ENCODE peak calls at places on chromosomes 6 and 20, in six cellular contexts. One of them, this sample, is unnamed.
A peak's percentile ranks its signal among the peaks of the same experiment; 100 is the strongest.

GRCh38 chr6:144408151-144408550 is 123.0 kb downstream of the UTRN start:
- DNase-seq in neural progenitor cell: peak; percentile 9
- DNase-seq in PC-3: no peak
- DNase-seq in SK-N-SH: no peak
- DNase-seq in GM23338: peak; percentile 22
- DNase-seq in MM.1S: no peak
- DNase-seq in this sample: peak; percentile 33

GRCh38 chr20:37945034-37945660 is 42.2 kb downstream of the VSTM2L start:
- DNase-seq in neural progenitor cell: no peak
- DNase-seq in SK-N-SH: no peak
- DNase-seq in MM.1S: no peak
- DNase-seq in GM23338: no peak
- DNase-seq in PC-3: no peak
- DNase-seq in this sample: no peak

GRCh38 chr20:62837790-62838458 is 21.1 kb downstream of the COL9A3 start:
- DNase-seq in SK-N-SH: peak; percentile 92
- DNase-seq in GM23338: no peak
- DNase-seq in neural progenitor cell: no peak
- DNase-seq in PC-3: no peak
- DNase-seq in MM.1S: no peak
- DNase-seq in this sample: peak; percentile 67

GRCh38 chr6:33375143-33375649 is 16.4 kb upstream of the KIFC1 start:
- DNase-seq in PC-3: peak; percentile 70
- DNase-seq in neural progenitor cell: no peak
- DNase-seq in GM23338: no peak
- DNase-seq in SK-N-SH: peak; percentile 63
- DNase-seq in MM.1S: no peak
- DNase-seq in this sample: peak; percentile 92

GRCh38 chr6:158050955-158051354 is 69.3 kb downstream of the SYNJ2 start:
- DNase-seq in SK-N-SH: no peak
- DNase-seq in MM.1S: no peak
- DNase-seq in neural progenitor cell: no peak
- DNase-seq in PC-3: no peak
- DNase-seq in GM23338: no peak
- DNase-seq in this sample: peak; percentile 97

GRCh38 chr6:43758617-43759050 is 11.4 kb upstream of the VEGFA start:
- DNase-seq in neural progenitor cell: peak; percentile 85
- DNase-seq in GM23338: peak; percentile 91
- DNase-seq in MM.1S: no peak
- DNase-seq in PC-3: peak; percentile 30
- DNase-seq in SK-N-SH: peak; percentile 67
- DNase-seq in this sample: no peak

GRCh38 chr6:121608270-121608669 is 172.8 kb downstream of the GJA1 start:
- DNase-seq in GM23338: no peak
- DNase-seq in SK-N-SH: no peak
- DNase-seq in PC-3: no peak
- DNase-seq in neural progenitor cell: no peak
- DNase-seq in MM.1S: no peak
- DNase-seq in this sample: peak; percentile 33

GRCh38 chr6:7146079-7146828 is 38.5 kb downstream of the RREB1 start:
- DNase-seq in GM23338: peak; percentile 52
- DNase-seq in PC-3: peak; percentile 71
- DNase-seq in SK-N-SH: no peak
- DNase-seq in MM.1S: peak; percentile 37
- DNase-seq in neural progenitor cell: no peak
- DNase-seq in this sample: peak; percentile 79

GRCh38 chr6:14417377-14417776 is 299.8 kb downstream of the CD83 start:
- DNase-seq in GM23338: no peak
- DNase-seq in MM.1S: no peak
- DNase-seq in PC-3: no peak
- DNase-seq in SK-N-SH: no peak
- DNase-seq in neural progenitor cell: no peak
- DNase-seq in this sample: no peak

GRCh38 chr6:170082067-170082466 is 208.8 kb downstream of the DLL1 start:
- DNase-seq in PC-3: no peak
- DNase-seq in neural progenitor cell: no peak
- DNase-seq in GM23338: no peak
- DNase-seq in MM.1S: no peak
- DNase-seq in SK-N-SH: no peak
- DNase-seq in this sample: no peak

GRCh38 chr20:13221673-13222318 is 722 bp downstream of the ISM1 start:
- DNase-seq in SK-N-SH: peak; percentile 88
- DNase-seq in PC-3: peak; percentile 67
- DNase-seq in MM.1S: peak; percentile 80
- DNase-seq in GM23338: peak; percentile 83
- DNase-seq in neural progenitor cell: peak; percentile 92
- DNase-seq in this sample: peak; percentile 85

GRCh38 chr6:25414168-25414567 is 135.0 kb downstream of the CARMIL1 start:
- DNase-seq in PC-3: peak; percentile 14
- DNase-seq in GM23338: no peak
- DNase-seq in MM.1S: no peak
- DNase-seq in neural progenitor cell: no peak
- DNase-seq in SK-N-SH: no peak
- DNase-seq in this sample: no peak

GRCh38 chr6:137033828-137034227 is 10.9 kb downstream of the IL20RA start:
- DNase-seq in GM23338: no peak
- DNase-seq in MM.1S: peak; percentile 89
- DNase-seq in SK-N-SH: no peak
- DNase-seq in PC-3: peak; percentile 80
- DNase-seq in neural progenitor cell: no peak
- DNase-seq in this sample: no peak

GRCh38 chr6:17269840-17270239 is 11.3 kb upstream of the RBM24 start:
- DNase-seq in PC-3: no peak
- DNase-seq in MM.1S: no peak
- DNase-seq in neural progenitor cell: no peak
- DNase-seq in SK-N-SH: no peak
- DNase-seq in GM23338: no peak
- DNase-seq in this sample: peak; percentile 48

GRCh38 chr6:158646023-158646888 is 1.7 kb upstream of the DYNLT1 start:
- DNase-seq in PC-3: peak; percentile 72
- DNase-seq in GM23338: no peak
- DNase-seq in SK-N-SH: no peak
- DNase-seq in MM.1S: no peak
- DNase-seq in neural progenitor cell: no peak
- DNase-seq in this sample: no peak

GRCh38 chr6:137832110-137832509 is 34.9 kb upstream of the TNFAIP3 start:
- DNase-seq in SK-N-SH: no peak
- DNase-seq in GM23338: no peak
- DNase-seq in MM.1S: no peak
- DNase-seq in neural progenitor cell: no peak
- DNase-seq in PC-3: peak; percentile 88
- DNase-seq in this sample: peak; percentile 85

GRCh38 chr6:144341831-144342527 is 56.8 kb downstream of the UTRN start:
- DNase-seq in SK-N-SH: no peak
- DNase-seq in PC-3: no peak
- DNase-seq in neural progenitor cell: no peak
- DNase-seq in GM23338: no peak
- DNase-seq in MM.1S: no peak
- DNase-seq in this sample: no peak

GRCh38 chr20:54680872-54681297 is 205.5 kb downstream of the DOK5 start:
- DNase-seq in neural progenitor cell: peak; percentile 75
- DNase-seq in SK-N-SH: peak; percentile 37
- DNase-seq in MM.1S: peak; percentile 85
- DNase-seq in PC-3: peak; percentile 75
- DNase-seq in GM23338: peak; percentile 73
- DNase-seq in this sample: peak; percentile 74

GRCh38 chr6:1766663-1767062 is 156.9 kb downstream of the FOXC1 start:
- DNase-seq in neural progenitor cell: no peak
- DNase-seq in MM.1S: no peak
- DNase-seq in GM23338: no peak
- DNase-seq in SK-N-SH: peak; percentile 42
- DNase-seq in PC-3: peak; percentile 39
- DNase-seq in this sample: peak; percentile 53

GRCh38 chr6:89483111-89483720 is 50.3 kb downstream of the ANKRD6 start:
- DNase-seq in GM23338: peak; percentile 88
- DNase-seq in MM.1S: no peak
- DNase-seq in neural progenitor cell: peak; percentile 56
- DNase-seq in SK-N-SH: no peak
- DNase-seq in PC-3: no peak
- DNase-seq in this sample: peak; percentile 41

GRCh38 chr6:37506479-37506878 is 6.8 kb upstream of the CCDC167 start:
- DNase-seq in SK-N-SH: no peak
- DNase-seq in neural progenitor cell: no peak
- DNase-seq in PC-3: no peak
- DNase-seq in MM.1S: no peak
- DNase-seq in GM23338: no peak
- DNase-seq in this sample: no peak

DNA sequence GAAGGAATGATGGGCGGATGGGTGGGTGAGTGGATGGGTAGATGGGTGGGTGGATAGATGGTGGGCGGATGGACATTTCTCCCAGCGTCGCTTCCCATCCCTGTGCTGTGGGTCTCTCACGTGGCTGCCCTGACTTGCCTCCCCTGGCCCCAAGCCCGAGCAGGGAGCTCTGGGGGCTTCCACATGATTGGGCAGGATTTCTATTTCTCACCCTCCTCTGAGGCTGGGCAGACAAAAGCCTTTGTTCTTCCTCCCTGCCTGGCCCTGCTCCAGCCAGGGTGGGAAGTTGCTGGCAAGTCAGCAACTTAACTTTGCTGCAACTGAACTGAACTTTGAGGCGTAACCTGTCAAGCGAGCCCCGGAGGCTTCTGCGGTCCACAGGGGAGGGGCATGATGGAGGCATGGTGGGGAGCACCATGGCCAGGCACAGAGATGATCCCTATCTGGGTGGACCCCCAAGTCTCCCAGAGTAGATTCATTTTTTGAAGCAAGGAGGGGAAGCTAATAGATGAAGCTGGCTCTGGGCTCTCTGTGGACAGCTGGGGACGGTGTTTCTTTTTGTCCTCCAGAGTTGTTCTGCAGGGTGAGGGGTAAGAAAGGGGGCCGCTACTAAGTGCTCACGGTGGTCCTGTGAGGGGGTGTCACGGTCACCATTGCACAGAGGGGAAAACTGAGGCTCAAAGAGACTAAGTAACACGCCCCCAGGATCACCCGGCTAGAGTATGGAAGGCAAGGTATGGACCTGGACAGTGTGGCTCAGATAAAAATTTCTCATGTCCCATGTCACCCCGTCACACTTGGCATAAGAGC is 140.1 kb downstream of the CEBPB start:
- DNase-seq in PC-3: no peak
- DNase-seq in MM.1S: no peak
- DNase-seq in neural progenitor cell: peak; percentile 60
- DNase-seq in GM23338: no peak
- DNase-seq in SK-N-SH: no peak
- DNase-seq in this sample: no peak
- H3F3A ChIP-seq in PC-3: no peaks in the 10 kb centered on the region
- H3F3A ChIP-seq in MM.1S: no peaks in the 10 kb centered on the region
- H3F3A ChIP-seq in neural progenitor cell: no peaks in the 10 kb centered on the region
- H3F3A ChIP-seq in GM23338: no peaks in the 10 kb centered on the region
- H3F3A ChIP-seq in SK-N-SH: no peaks in the 10 kb centered on the region
- H3F3A ChIP-seq in this sample: peaks cover 11% of the 10 kb centered on the region

GRCh38 chr20:4902788-4903187 is 98.5 kb downstream of the SLC23A2 start:
- DNase-seq in GM23338: no peak
- DNase-seq in SK-N-SH: no peak
- DNase-seq in PC-3: no peak
- DNase-seq in MM.1S: no peak
- DNase-seq in neural progenitor cell: no peak
- DNase-seq in this sample: no peak

GRCh38 chr20:4905195-4905594 is 96.1 kb downstream of the SLC23A2 start:
- DNase-seq in MM.1S: no peak
- DNase-seq in SK-N-SH: no peak
- DNase-seq in GM23338: no peak
- DNase-seq in PC-3: no peak
- DNase-seq in neural progenitor cell: no peak
- DNase-seq in this sample: no peak

GRCh38 chr20:4904127-4904860 is 97.0 kb downstream of the SLC23A2 start:
- DNase-seq in MM.1S: no peak
- DNase-seq in PC-3: peak; percentile 13
- DNase-seq in SK-N-SH: no peak
- DNase-seq in GM23338: no peak
- DNase-seq in neural progenitor cell: no peak
- DNase-seq in this sample: no peak

GRCh38 chr20:4901031-4901818 is 100.1 kb downstream of the SLC23A2 start:
- DNase-seq in MM.1S: peak; percentile 71
- DNase-seq in GM23338: no peak
- DNase-seq in SK-N-SH: no peak
- DNase-seq in neural progenitor cell: no peak
- DNase-seq in PC-3: no peak
- DNase-seq in this sample: no peak

DNA sequence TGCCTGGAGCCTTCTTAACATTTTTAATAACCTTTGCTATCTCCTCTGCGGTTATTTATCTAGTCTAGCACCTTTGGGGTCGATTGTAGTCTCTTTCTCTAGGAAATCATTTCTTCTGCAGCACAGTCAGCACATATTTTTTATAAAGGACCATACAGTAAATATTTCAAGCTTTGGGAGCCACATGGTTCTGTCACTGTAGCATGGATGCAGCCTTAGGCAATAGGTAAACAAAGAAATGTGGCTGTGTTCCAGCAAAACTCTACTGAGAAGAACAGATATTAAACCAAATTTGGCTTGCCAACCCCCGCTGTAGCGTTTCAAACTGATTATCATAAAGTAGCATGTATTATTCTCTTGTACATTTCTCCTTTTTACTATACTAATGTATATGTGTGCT is 95.7 kb downstream of the SLC23A2 start:
- DNase-seq in SK-N-SH: no peak
- DNase-seq in GM23338: no peak
- DNase-seq in neural progenitor cell: no peak
- DNase-seq in PC-3: peak; percentile 12
- DNase-seq in MM.1S: no peak
- DNase-seq in this sample: no peak
- H4K20me1 ChIP-seq in SK-N-SH: no peaks in the 10 kb centered on the region
- H4K20me1 ChIP-seq in GM23338: no peaks in the 10 kb centered on the region
- H4K20me1 ChIP-seq in neural progenitor cell: no peaks in the 10 kb centered on the region
- H4K20me1 ChIP-seq in PC-3: no peaks in the 10 kb centered on the region
- H4K20me1 ChIP-seq in MM.1S: no peaks in the 10 kb centered on the region
- H4K20me1 ChIP-seq in this sample: no peaks in the 10 kb centered on the region

GRCh38 chr20:50916257-50916656 is 15.0 kb downstream of the ADNP start:
- DNase-seq in SK-N-SH: no peak
- DNase-seq in PC-3: peak; percentile 20
- DNase-seq in MM.1S: no peak
- DNase-seq in GM23338: peak; percentile 52
- DNase-seq in neural progenitor cell: no peak
- DNase-seq in this sample: peak; percentile 59

GRCh38 chr20:50916934-50917333 is 14.3 kb downstream of the ADNP start:
- DNase-seq in SK-N-SH: no peak
- DNase-seq in neural progenitor cell: no peak
- DNase-seq in PC-3: no peak
- DNase-seq in GM23338: no peak
- DNase-seq in MM.1S: no peak
- DNase-seq in this sample: no peak

GRCh38 chr20:50921055-50921454 is 10.2 kb downstream of the ADNP start:
- DNase-seq in PC-3: no peak
- DNase-seq in neural progenitor cell: no peak
- DNase-seq in MM.1S: no peak
- DNase-seq in SK-N-SH: no peak
- DNase-seq in GM23338: no peak
- DNase-seq in this sample: peak; percentile 76

GRCh38 chr20:50919567-50919966 is 11.7 kb downstream of the ADNP start:
- DNase-seq in SK-N-SH: no peak
- DNase-seq in MM.1S: no peak
- DNase-seq in GM23338: no peak
- DNase-seq in PC-3: peak; percentile 58
- DNase-seq in neural progenitor cell: no peak
- DNase-seq in this sample: peak; percentile 89

GRCh38 chr20:50918403-50918802 is 12.8 kb downstream of the ADNP start:
- DNase-seq in PC-3: no peak
- DNase-seq in neural progenitor cell: no peak
- DNase-seq in MM.1S: no peak
- DNase-seq in SK-N-SH: no peak
- DNase-seq in GM23338: no peak
- DNase-seq in this sample: peak; percentile 75
- TF ChIP-seq EZH2phosphoT487 in PC-3: no peak
- TF ChIP-seq EZH2phosphoT487 in neural progenitor cell: no peak
- TF ChIP-seq EZH2phosphoT487 in MM.1S: no peak
- TF ChIP-seq EZH2phosphoT487 in SK-N-SH: no peak
- TF ChIP-seq EZH2phosphoT487 in GM23338: no peak
- TF ChIP-seq EZH2phosphoT487 in this sample: no peak

GRCh38 chr20:43463133-43463863 is 5.6 kb downstream of the SRSF6 start:
- DNase-seq in GM23338: no peak
- DNase-seq in SK-N-SH: no peak
- DNase-seq in MM.1S: no peak
- DNase-seq in PC-3: no peak
- DNase-seq in neural progenitor cell: no peak
- DNase-seq in this sample: no peak
- H3F3A ChIP-seq in GM23338: peaks cover 7% of the 10 kb centered on the region
- H3F3A ChIP-seq in SK-N-SH: peaks cover 63% of the 10 kb centered on the region
- H3F3A ChIP-seq in MM.1S: peaks cover 18% of the 10 kb centered on the region
- H3F3A ChIP-seq in PC-3: peaks cover 13% of the 10 kb centered on the region
- H3F3A ChIP-seq in neural progenitor cell: peaks cover 72% of the 10 kb centered on the region
- H3F3A ChIP-seq in this sample: peaks cover 77% of the 10 kb centered on the region